ENCODE peak calls at places on chromosomes 16 and 17, in six cellular contexts. X is AG04450, U is spleen, Y is testis, W is right cardiac atrium, R is Caco-2. S is an unnamed sample. For H3K27me3, the result is how much of the 10 kb centered on the place peaks cover.

GRCh38 chr16:50603206-50604064 is 55.2 kb downstream of the NKD1 start:
- DNase-seq in X (no peak), U (no peak), Y (peak), W (no peak), R (no peak), S (no peak)

GRCh38 chr16:67339453-67339852 is 12.8 kb downstream of the LRRC36 start:
- DNase-seq in X (peak), U (no peak), Y (no peak), W (no peak), R (no peak), S (no peak)

GRCh38 chr17:83159204-83160049 is 80.0 kb downstream of the METRNL start:
- DNase-seq in X (no peak), U (no peak), Y (no peak), W (no peak), R (no peak), S (no peak)

GRCh38 chr17:34254651-34255380 is at the start of gene CCL2:
- DNase-seq in X (peak), U (no peak), Y (peak), W (peak), R (peak), S (peak)

GRCh38 chr17:80393491-80393890 is 21.5 kb upstream of the ENDOV start:
- DNase-seq in X (no peak), U (no peak), Y (no peak), W (no peak), R (no peak), S (no peak)

GRCh38 chr17:83177611-83178532 is 98.5 kb downstream of the METRNL start:
- DNase-seq in X (no peak), U (peak), Y (no peak), W (no peak), R (peak), S (no peak)

GRCh38 chr16:31477220-31478216 is 5.4 kb upstream of the SLC5A2 start:
- DNase-seq in X (no peak), U (peak), Y (peak), W (no peak), R (peak), S (no peak)

GRCh38 chr17:50183439-50184001 is 17.7 kb downstream of the SGCA start:
- DNase-seq in X (no peak), U (no peak), Y (no peak), W (no peak), R (no peak), S (no peak)

GRCh38 chr16:67959930-67960329 is 8.5 kb downstream of the SLC12A4 start:
- DNase-seq in X (no peak), U (no peak), Y (no peak), W (no peak), R (no peak), S (no peak)

GRCh38 chr16:68503334-68503733 is 35.8 kb upstream of the ZFP90 start:
- DNase-seq in X (no peak), U (no peak), Y (no peak), W (no peak), R (no peak), S (no peak)

GRCh38 chr17:19383681-19384470 is 3.1 kb downstream of the MFAP4 start:
- DNase-seq in X (no peak), U (peak), Y (no peak), W (peak), R (no peak), S (no peak)

GRCh38 chr17:82373731-82374625 is 2.4 kb downstream of the UTS2R start:
- DNase-seq in X (no peak), U (peak), Y (no peak), W (no peak), R (no peak), S (no peak)

GRCh38 chr17:66717680-66718079 is 117.2 kb upstream of the CACNG5 start:
- DNase-seq in X (no peak), U (no peak), Y (no peak), W (no peak), R (no peak), S (no peak)

GRCh38 chr16:88999457-89000206 is 22.6 kb upstream of the CBFA2T3 start:
- DNase-seq in X (no peak), U (no peak), Y (no peak), W (peak), R (no peak), S (no peak)
- H3K27me3 ChIP-seq in X (under half), U (under half), Y (under half), W (under half), R (under half), S (under half)

GRCh38 chr17:79203657-79204056 is 129.0 kb downstream of the ENGASE start:
- DNase-seq in X (no peak), U (no peak), Y (no peak), W (no peak), R (no peak), S (no peak)
- H3K27me3 ChIP-seq in X (under half), U (under half), Y (under half), W (under half), R (under half), S (under half)

GRCh38 chr17:10055251-10055975 is 143.0 kb downstream of the GAS7 start:
- DNase-seq in X (no peak), U (no peak), Y (no peak), W (peak), R (no peak), S (no peak)

GRCh38 chr17:10051112-10051511 is 146.0 kb upstream of the RCVRN start:
- DNase-seq in X (no peak), U (peak), Y (no peak), W (no peak), R (no peak), S (no peak)

GRCh38 chr17:10050597-10051101 is 145.6 kb upstream of the RCVRN start:
- DNase-seq in X (peak), U (no peak), Y (no peak), W (peak), R (no peak), S (no peak)

GRCh38 chr17:10053976-10054551 is 144.3 kb downstream of the GAS7 start:
- DNase-seq in X (no peak), U (no peak), Y (no peak), W (peak), R (no peak), S (no peak)

GRCh38 chr17:10052414-10052813 is 146.0 kb downstream of the GAS7 start:
- DNase-seq in X (no peak), U (no peak), Y (no peak), W (no peak), R (no peak), S (no peak)
- H3K27me3 ChIP-seq in X (under half), U (under half), Y (under half), W (under half), R (under half), S (under half)

DNA sequence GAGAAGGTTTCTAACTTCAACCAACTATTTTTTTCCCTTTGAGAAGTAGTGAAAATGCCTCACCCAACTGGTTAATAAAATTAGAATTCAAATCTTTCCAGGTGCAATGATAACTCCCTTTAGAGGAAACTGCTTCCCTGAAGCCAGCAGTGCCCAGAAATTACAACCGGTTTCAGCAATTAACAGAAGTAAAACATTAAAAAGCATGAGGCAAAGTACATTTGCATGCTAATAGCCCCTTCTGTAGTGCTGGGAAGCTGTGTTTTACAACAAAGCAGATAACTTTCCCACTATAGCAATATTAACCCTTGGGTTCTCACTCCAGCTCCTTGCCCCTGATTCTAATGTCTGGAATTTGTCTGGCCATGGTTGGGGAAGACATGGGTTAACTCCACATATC is 101.8 kb downstream of the SOX9 start:
- DNase-seq in X (no peak), U (no peak), Y (no peak), W (no peak), R (no peak), S (no peak)
- H3K27me3 ChIP-seq in X (under half), U (under half), Y (under half), W (under half), R (under half), S (under half)

GRCh38 chr16:1919680-1919998 is 1.4 kb upstream of the HS3ST6 start:
- DNase-seq in X (no peak), U (no peak), Y (no peak), W (no peak), R (no peak), S (no peak)

GRCh38 chr16:1918890-1919679 is 870 bp upstream of the HS3ST6 start:
- DNase-seq in X (no peak), U (no peak), Y (no peak), W (no peak), R (no peak), S (no peak)

GRCh38 chr16:1917665-1918111 is 527 bp downstream of the HS3ST6 start:
- DNase-seq in X (no peak), U (no peak), Y (no peak), W (no peak), R (no peak), S (no peak)

GRCh38 chr16:1917056-1917664 is 1.1 kb downstream of the HS3ST6 start:
- DNase-seq in X (no peak), U (no peak), Y (no peak), W (no peak), R (no peak), S (no peak)

DNA sequence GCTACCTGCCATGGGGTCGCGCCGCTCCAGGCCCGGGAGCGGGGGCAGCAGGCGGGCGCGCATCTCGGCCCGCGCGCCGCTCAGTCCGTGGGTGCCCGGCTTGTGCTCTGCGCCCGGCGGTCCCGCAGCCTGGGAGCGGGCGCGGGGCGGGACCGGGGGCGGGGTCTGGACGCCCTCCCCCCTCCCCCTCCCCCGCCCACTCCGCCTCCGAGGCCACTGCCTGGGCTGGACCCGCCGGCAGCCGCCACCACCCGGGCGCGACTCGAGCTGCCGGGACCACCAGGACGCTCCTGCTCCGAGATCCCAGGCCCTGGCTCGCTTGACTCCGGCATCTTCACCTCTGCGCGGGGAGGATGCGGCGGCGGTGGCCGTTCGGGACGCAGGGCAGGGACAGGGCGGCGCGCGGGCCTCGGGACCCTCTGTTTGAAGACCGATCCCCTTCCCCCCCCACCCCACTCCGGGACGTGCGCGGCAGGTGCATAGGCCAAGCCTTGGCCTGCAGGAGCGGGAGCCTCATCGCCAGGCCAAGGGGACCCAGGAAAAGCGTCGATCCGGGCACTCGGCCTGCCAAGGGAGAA is at the start of gene HS3ST6:
- DNase-seq in X (no peak), U (no peak), Y (no peak), W (no peak), R (no peak), S (no peak)
- H3K27me3 ChIP-seq in X (half or more), U (under half), Y (under half), W (under half), R (under half), S (under half)

DNA sequence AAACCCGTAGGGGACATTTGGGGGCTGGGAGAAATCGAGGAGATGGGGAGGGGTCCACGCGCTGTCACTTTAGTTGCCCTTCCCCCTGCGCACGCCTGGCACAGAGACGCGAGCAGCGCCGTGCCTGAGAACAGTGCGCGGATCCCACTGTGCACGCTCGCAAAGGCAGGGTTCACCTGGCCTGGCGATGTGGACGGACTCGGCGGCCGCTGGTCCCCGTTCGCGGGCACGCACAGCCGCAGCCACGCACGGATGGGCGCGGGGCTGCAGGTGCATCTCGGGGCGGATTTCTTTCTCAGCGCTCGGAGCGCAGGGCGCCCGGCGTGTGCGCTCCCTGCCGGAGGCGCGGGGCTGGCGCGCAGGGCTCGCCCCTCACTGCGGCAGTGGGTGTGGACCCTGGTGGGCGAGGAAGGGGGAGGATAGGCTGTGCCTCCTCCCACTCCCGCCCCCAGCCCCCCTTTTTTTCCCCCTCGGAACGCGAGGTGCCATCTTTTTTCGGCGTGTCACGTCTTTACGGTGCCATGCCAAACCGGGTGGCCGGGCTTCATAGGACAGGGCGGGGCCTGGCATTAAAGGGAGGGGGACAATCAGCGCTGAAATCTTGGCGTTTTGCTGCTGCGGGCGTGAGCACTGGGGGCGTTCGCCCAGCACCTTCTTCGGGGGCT is 1.1 kb downstream of the MAPT start:
- DNase-seq in X (no peak), U (no peak), Y (no peak), W (no peak), R (no peak), S (no peak)
- H3K27me3 ChIP-seq in X (under half), U (under half), Y (under half), W (under half), R (under half), S (under half)

S was measured in HAP-1.